ENCODE peak calls at places on chromosomes 16 and 17, in five cellular contexts. R is heart right ventricle, P is cardiac fibroblast, H is mesothelial cell of epicardium, I is CD14-positive monocyte. B is an unnamed sample.

GRCh38 chr17:76446449-76447231 is 6.3 kb downstream of the UBE2O start:
- DNase-seq in R (no peak), P (peak; percentile 80), H (no peak), I (no peak), B (no peak)

GRCh38 chr16:31331141-31331764 is 23.7 kb upstream of the ITGAX start:
- DNase-seq in R (no peak), P (no peak), H (no peak), I (no peak), B (peak; percentile 78)

GRCh38 chr17:54102246-54102645 is 279.5 kb downstream of the KIF2B start:
- DNase-seq in R (no peak), P (no peak), H (no peak), I (no peak), B (no peak)

GRCh38 chr17:61488878-61489718 is 36.9 kb downstream of the TBX4 start:
- DNase-seq in R (no peak), P (no peak), H (no peak), I (no peak), B (peak; percentile 64)

GRCh38 chr16:56275076-56275475 is 83.8 kb downstream of the GNAO1 start:
- DNase-seq in R (no peak), P (no peak), H (no peak), I (no peak), B (no peak)

GRCh38 chr17:40818343-40818732 is 4.1 kb downstream of the KRT10 start:
- DNase-seq in R (no peak), P (no peak), H (no peak), I (no peak), B (no peak)

GRCh38 chr17:17684901-17685774 is 3.9 kb downstream of the RAI1 start:
- DNase-seq in R (peak; percentile 64), P (peak; percentile 67), H (no peak), I (no peak), B (no peak)

GRCh38 chr17:61634011-61634539 is 43.1 kb upstream of the NACA2 start:
- DNase-seq in R (no peak), P (no peak), H (no peak), I (no peak), B (no peak)

GRCh38 chr17:968812-969766 is 10.5 kb downstream of the NXN start:
- DNase-seq in R (no peak), P (no peak), H (no peak), I (no peak), B (no peak)

GRCh38 chr16:70770968-70771552 is 29.9 kb downstream of the VAC14 start:
- DNase-seq in R (peak; percentile 47), P (peak; percentile 64), H (peak; percentile 34), I (no peak), B (no peak)

GRCh38 chr16:24747425-24747824 is 18.0 kb downstream of the TNRC6A start:
- DNase-seq in R (no peak), P (no peak), H (no peak), I (no peak), B (no peak)

GRCh38 chr16:48611329-48612137 is 1.6 kb upstream of the N4BP1 start:
- DNase-seq in R (no peak), P (no peak), H (no peak), I (peak; percentile 76), B (peak; percentile 64)

GRCh38 chr17:72501404-72502110 is 380.7 kb downstream of the SOX9 start:
- DNase-seq in R (no peak), P (no peak), H (no peak), I (no peak), B (no peak)

GRCh38 chr17:34720760-34721159 is 141.4 kb downstream of the TMEM132E start:
- DNase-seq in R (no peak), P (no peak), H (no peak), I (no peak), B (no peak)

GRCh38 chr16:87635541-87636049 is 33.3 kb downstream of the JPH3 start:
- DNase-seq in R (peak; percentile 47), P (peak; percentile 37), H (no peak), I (no peak), B (no peak)

GRCh38 chr16:23903001-23903414 is 67.2 kb downstream of the PRKCB start:
- DNase-seq in R (no peak), P (no peak), H (no peak), I (no peak), B (no peak)

GRCh38 chr17:15180121-15180561 is 85.0 kb downstream of the PMP22 start:
- DNase-seq in R (no peak), P (no peak), H (no peak), I (no peak), B (no peak)

GRCh38 chr16:67201411-67202345 is 2.7 kb downstream of the ELMO3 start:
- DNase-seq in R (no peak), P (no peak), H (no peak), I (no peak), B (no peak)

GRCh38 chr16:67198238-67198734 is 645 bp upstream of the ELMO3 start:
- DNase-seq in R (no peak), P (peak; percentile 50), H (no peak), I (no peak), B (no peak)

GRCh38 chr16:67200491-67200890 is 1.6 kb downstream of the ELMO3 start:
- DNase-seq in R (no peak), P (no peak), H (no peak), I (no peak), B (no peak)

GRCh38 chr16:67199011-67199807 is at the start of gene ELMO3:
- DNase-seq in R (no peak), P (no peak), H (no peak), I (no peak), B (no peak)

DNA sequence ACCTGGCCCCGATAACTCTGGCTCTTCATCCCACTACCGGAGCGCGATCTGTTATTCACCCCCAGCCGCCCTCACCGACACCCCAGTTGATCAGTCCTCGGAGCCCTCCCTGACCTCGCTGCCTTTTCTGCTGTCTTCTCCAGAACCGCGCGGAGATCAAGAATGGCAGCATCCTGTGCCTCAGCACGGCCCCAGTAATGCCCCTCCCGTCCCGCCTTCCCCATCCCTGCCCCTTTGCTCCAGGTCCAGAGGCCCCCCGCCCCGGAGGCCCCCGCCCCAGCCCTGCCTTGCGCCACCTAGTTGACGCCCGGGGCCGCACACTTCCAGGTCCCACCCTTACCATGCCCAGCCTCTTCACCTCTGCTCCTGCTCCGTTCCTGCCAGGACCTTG is 872 bp downstream of the ELMO3 start:
- DNase-seq in R (no peak), P (no peak), H (no peak), I (no peak), B (no peak)
- TF ChIP-seq CTCF in R (no peak), P (no peak), H (peak; percentile 22), I (peak; percentile 6), B (no peak)

GRCh38 chr17:66860204-66860603 is 25.3 kb downstream of the CACNG5 start:
- DNase-seq in R (no peak), P (no peak), H (no peak), I (no peak), B (no peak)

GRCh38 chr17:66849851-66850580 is 15.1 kb downstream of the CACNG5 start:
- DNase-seq in R (no peak), P (no peak), H (no peak), I (no peak), B (no peak)

GRCh38 chr17:66858182-66859083 is 23.5 kb downstream of the CACNG5 start:
- DNase-seq in R (no peak), P (no peak), H (no peak), I (no peak), B (no peak)

GRCh38 chr17:66850692-66851091 is 15.8 kb downstream of the CACNG5 start:
- DNase-seq in R (no peak), P (peak; percentile 6), H (no peak), I (no peak), B (no peak)

DNA sequence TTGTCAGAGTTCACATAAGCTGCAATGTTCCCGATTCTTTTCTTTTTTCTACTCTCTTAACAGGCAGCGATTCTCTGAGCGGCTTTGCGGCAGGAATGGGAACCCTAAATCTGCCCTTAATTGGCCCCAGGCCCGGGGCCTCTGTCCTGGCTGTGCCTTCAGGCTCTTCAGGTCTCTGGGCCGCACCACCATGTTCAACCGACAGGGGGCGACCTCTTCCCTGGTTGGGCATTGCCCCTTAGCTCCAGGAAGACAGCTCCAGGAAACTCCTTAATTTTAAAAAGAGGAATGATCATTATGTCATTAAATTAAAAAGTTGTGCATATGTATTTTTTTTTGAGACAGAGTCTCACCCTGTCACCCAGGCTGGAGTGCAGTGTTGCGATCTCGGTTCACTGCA is 20.3 kb downstream of the CACNG5 start:
- DNase-seq in R (no peak), P (no peak), H (no peak), I (no peak), B (no peak)
- TF ChIP-seq CTCF in R (no peak), P (peak; percentile 41), H (peak; percentile 46), I (peak; percentile 32), B (no peak)

GRCh38 chr16:65722429-65722828 is 600.6 kb upstream of the CDH11 start:
- DNase-seq in R (no peak), P (no peak), H (no peak), I (no peak), B (no peak)
- TF ChIP-seq CTCF in R (no peak), P (no peak), H (no peak), I (no peak), B (no peak)

DNA sequence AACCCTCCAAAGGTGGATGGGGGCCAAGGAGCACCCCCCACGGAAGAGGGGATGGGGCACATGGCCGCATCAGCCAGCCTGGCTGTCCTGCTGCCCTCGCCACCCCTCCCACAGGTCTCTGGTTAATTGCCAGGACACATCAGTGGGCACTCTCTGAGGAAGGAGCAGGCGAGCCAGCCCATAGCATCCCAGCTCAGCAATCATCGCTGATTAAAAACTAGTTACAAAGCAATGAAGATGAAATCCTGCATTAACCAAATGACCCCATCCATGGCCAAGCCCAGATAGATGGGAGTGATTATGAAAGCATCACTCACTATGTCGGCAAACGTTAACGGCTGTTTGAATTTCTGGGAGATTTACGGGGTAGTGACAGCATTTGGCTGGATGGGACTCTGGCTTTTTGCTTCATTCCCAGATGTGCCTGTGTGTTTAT is 45.3 kb downstream of the CCDC182 start:
- DNase-seq in R (no peak), P (no peak), H (no peak), I (no peak), B (no peak)
- TF ChIP-seq CTCF in R (no peak), P (no peak), H (no peak), I (no peak), B (no peak)